ENCODE peak calls at places on chromosome 16, in five cellular contexts. K is upper lobe of left lung, B is sigmoid colon, V is lower leg skin, X is prostate gland. Y is an unnamed sample.

GRCh38 chr16:74297296-74297665 is 667 bp downstream of the PSMD7 start:
- DNase-seq in K (no peak), B (no peak), V (no peak), X (peak; percentile 8), Y (no peak)

GRCh38 chr16:24013733-24014645 is 178.2 kb downstream of the PRKCB start:
- DNase-seq in K (no peak), B (no peak), V (peak; percentile 17), X (no peak), Y (no peak)

GRCh38 chr16:66741131-66741900 is 10.1 kb downstream of the DYNC1LI2 start:
- DNase-seq in K (peak; percentile 62), B (peak; percentile 96), V (peak; percentile 92), X (peak; percentile 91), Y (peak; percentile 93)

GRCh38 chr16:56643080-56643778 is 4.8 kb downstream of the MT1A start:
- DNase-seq in K (peak; percentile 93), B (peak; percentile 82), V (peak; percentile 62), X (peak; percentile 55), Y (peak; percentile 27)

GRCh38 chr16:69187891-69188451 is 1.0 kb downstream of the SNTB2 start:
- DNase-seq in K (no peak), B (peak; percentile 83), V (peak; percentile 30), X (peak; percentile 48), Y (peak; percentile 42)

GRCh38 chr16:8878523-8878911 is 3.6 kb upstream of the LITAFD start:
- DNase-seq in K (no peak), B (no peak), V (no peak), X (no peak), Y (no peak)

GRCh38 chr16:78154729-78155461 is 55.4 kb downstream of the WWOX start:
- DNase-seq in K (no peak), B (no peak), V (no peak), X (no peak), Y (no peak)

GRCh38 chr16:2928796-2929195 is 17.1 kb downstream of the FLYWCH1 start:
- DNase-seq in K (no peak), B (no peak), V (no peak), X (no peak), Y (no peak)

GRCh38 chr16:5041604-5042133 is 7.9 kb upstream of the NAGPA start:
- DNase-seq in K (no peak), B (no peak), V (no peak), X (no peak), Y (no peak)

GRCh38 chr16:50653633-50654524 is 27.2 kb downstream of the SNX20 start:
- DNase-seq in K (no peak), B (no peak), V (no peak), X (no peak), Y (no peak)
- TF ChIP-seq POLR2A in K (no peak), B (no peak), V (no peak), X (no peak), Y (no peak)

DNA sequence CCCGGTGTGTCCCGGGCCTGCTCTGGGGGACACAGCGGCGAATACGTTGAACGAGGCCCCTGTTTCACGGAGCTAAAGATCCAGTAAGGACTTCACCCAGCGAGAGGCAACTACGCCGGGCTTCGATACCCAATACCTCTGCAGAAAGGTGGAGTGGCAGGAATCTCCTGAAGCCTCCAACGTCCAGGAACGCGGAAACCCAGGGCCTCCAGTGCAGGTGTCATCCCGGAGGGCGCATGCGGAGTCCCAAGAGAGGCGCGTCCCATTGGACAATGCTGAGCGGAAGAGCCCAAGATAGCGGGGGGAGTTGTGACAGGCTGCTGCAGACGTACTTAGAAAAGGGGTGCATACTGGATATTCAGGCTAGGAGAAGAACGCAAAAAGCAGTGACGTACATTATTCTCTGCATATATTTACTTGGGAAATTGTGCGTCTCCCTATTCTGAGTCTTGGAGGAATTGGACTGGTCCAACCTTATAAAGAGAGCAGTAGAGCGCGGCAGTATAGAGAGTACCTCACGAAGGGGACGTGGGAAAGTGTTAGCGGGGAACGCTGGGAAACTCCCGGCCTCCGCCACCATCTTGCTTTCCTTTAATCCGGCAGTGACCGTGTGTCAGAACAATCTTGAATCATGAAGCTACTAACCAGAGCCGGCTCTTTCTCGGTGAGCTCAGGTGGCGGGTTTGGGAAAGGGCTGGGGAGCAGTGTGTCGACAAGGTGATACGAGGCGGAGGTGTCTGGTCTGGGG is at the start of gene UQCRC2:
- DNase-seq in K (peak; percentile 67), B (peak; percentile 93), V (peak; percentile 89), X (peak; percentile 92), Y (peak; percentile 86)
- TF ChIP-seq POLR2A in K (peak; percentile 61), B (peak; percentile 90), V (no peak), X (peak; percentile 55), Y (peak; percentile 87)

DNA sequence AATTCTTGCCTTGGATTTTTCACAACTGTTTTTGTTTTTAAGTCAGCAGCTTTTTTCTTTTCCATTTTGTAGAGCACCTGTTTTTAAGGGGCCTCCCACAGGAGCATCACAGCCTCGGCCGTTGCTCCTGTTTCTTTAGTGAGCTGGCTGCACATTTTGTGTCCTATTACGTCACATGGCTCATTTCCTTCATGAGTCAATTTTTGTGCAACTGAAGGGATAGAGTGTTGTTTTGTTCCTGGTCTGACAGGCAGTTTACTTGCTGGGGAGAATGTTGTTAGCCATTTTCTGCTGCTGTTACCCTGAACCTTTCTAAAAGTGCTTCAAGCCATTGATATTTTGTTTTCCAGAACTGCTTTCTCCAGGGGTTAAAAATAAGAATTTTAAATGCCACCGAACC is 45.0 kb upstream of the CRISPLD2 start:
- DNase-seq in K (no peak), B (peak; percentile 86), V (peak; percentile 45), X (no peak), Y (peak; percentile 83)
- TF ChIP-seq POLR2A in K (no peak), B (no peak), V (no peak), X (no peak), Y (peak; percentile 68)

GRCh38 chr16:49874613-49875237 is 18.8 kb upstream of the ZNF423 start:
- DNase-seq in K (no peak), B (no peak), V (no peak), X (no peak), Y (no peak)

GRCh38 chr16:49875812-49876715 is 20.2 kb upstream of the ZNF423 start:
- DNase-seq in K (peak; percentile 82), B (no peak), V (no peak), X (no peak), Y (no peak)

GRCh38 chr16:49881890-49882289 is 26.0 kb upstream of the ZNF423 start:
- DNase-seq in K (no peak), B (no peak), V (no peak), X (no peak), Y (no peak)

GRCh38 chr16:49876716-49877129 is 20.8 kb upstream of the ZNF423 start:
- DNase-seq in K (peak; percentile 95), B (peak; percentile 84), V (no peak), X (no peak), Y (no peak)
- TF ChIP-seq POLR2A in K (no peak), B (no peak), V (no peak), X (no peak), Y (no peak)

GRCh38 chr16:89563639-89564392 is 3.3 kb downstream of the RPL13 start:
- DNase-seq in K (no peak), B (no peak), V (no peak), X (no peak), Y (peak; percentile 49)

GRCh38 chr16:89565256-89565505 is 4.7 kb downstream of the RPL13 start:
- DNase-seq in K (no peak), B (no peak), V (no peak), X (no peak), Y (no peak)

GRCh38 chr16:89565506-89566372 is 5.3 kb downstream of the RPL13 start:
- DNase-seq in K (no peak), B (no peak), V (peak; percentile 40), X (peak; percentile 27), Y (peak; percentile 28)

GRCh38 chr16:89562939-89563338 is 2.5 kb downstream of the RPL13 start:
- DNase-seq in K (no peak), B (no peak), V (no peak), X (no peak), Y (no peak)

DNA sequence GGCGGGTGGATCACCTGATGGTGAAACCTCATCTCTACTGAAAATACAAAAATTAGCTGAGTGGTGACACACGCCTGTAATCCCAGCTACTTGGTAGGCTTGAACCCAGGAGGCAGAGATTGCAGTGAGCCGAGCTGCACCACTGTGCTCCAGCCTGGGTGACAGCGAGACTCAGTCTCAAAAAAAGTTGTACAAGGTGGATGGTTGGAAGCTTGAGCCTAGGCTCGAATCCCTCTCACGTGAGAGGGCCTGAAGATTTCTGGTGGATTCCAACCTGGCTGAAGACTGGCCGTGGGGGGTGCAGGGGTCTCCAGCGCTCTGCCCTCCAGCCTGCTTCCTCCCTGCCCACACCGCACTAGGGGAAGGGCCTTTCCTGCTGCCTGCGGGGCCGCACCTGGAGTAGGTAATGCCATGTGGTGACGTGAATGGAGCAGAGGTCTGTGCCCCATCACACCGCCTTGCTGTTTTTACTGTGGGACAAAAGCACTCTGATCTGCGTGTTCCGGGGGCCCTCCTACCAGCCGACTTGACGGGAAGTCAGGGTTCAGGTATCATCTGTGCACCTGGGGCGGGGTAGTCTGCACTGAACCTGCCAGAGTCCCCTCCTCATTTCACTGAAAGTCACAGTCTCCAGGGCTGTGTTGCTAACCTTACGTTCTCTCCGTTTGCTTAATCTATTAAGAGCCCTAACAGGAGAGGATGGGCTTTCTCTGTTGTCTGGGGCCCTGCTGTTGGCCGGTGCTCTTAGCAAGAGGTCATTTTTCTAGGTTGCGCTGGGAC is 4.2 kb downstream of the RPL13 start:
- DNase-seq in K (no peak), B (no peak), V (no peak), X (no peak), Y (no peak)
- TF ChIP-seq POLR2A in K (no peak), B (no peak), V (no peak), X (no peak), Y (no peak)

GRCh38 chr16:70741779-70742125 is 55.9 kb upstream of the MTSS2 start:
- DNase-seq in K (no peak), B (no peak), V (no peak), X (no peak), Y (no peak)
- TF ChIP-seq POLR2A in K (no peak), B (no peak), V (no peak), X (no peak), Y (no peak)

GRCh38 chr16:726438-727290 is at the start of the genes CCDC78 and HAGHL:
- DNase-seq in K (peak; percentile 95), B (peak; percentile 81), V (no peak), X (peak; percentile 39), Y (no peak)
- TF ChIP-seq POLR2A in K (peak; percentile 2), B (no peak), V (no peak), X (no peak), Y (no peak)

Y was measured in gastrocnemius medialis.